ENCODE peak calls at places on chromosomes 4 and X, in four cellular contexts. J is fibroblast of lung; X is CD4-positive, CD25-positive, alpha-beta regulatory T cell; I is left ventricle myocardium inferior. A is an unnamed sample.
A peak's percentile ranks its signal among the peaks of the same experiment; 100 is the strongest.

GRCh38 chr4:176376032-176376614 is 56.4 kb downstream of the SPCS3 start:
- DNase-seq in J (peak; percentile 23), I (no peak), X (peak; percentile 7), A (no peak)

GRCh38 chr4:141659539-141659938 is 23.2 kb downstream of the IL15 start:
- DNase-seq in X (no peak), I (no peak), J (no peak), A (no peak)

GRCh38 chr4:160127211-160127610 is 1024.3 kb downstream of the RAPGEF2 start:
- DNase-seq in X (no peak), J (no peak), I (no peak), A (no peak)

GRCh38 chrX:129606918-129607317 is 47.8 kb downstream of the APLN start:
- DNase-seq in J (peak; percentile 16), I (no peak), X (peak; percentile 54), A (peak; percentile 35)

GRCh38 chr4:173413043-173413442 is 14.1 kb upstream of the SCRG1 start:
- DNase-seq in X (no peak), J (no peak), I (no peak), A (no peak)

GRCh38 chr4:138870739-138871633 is 144.6 kb upstream of the NOCT start:
- DNase-seq in I (peak; percentile 26), X (peak; percentile 54), J (peak; percentile 56), A (peak; percentile 56)

GRCh38 chrX:97616883-97617510 is 733.3 kb downstream of the RPA4 start:
- DNase-seq in J (peak; percentile 71), I (no peak), X (peak; percentile 6), A (no peak)

GRCh38 chr4:152605641-152606304 is 69.9 kb upstream of the FBXW7 start:
- DNase-seq in I (no peak), J (peak; percentile 80), X (no peak), A (no peak)

GRCh38 chr4:125420499-125420898 is 105.7 kb downstream of the FAT4 start:
- DNase-seq in X (no peak), I (no peak), J (peak; percentile 38), A (no peak)

GRCh38 chr4:39067451-39067850 is 5.4 kb downstream of the KLHL5 start:
- DNase-seq in J (peak; percentile 64), X (no peak), I (no peak), A (no peak)

GRCh38 chr4:6250235-6250983 is 19.2 kb upstream of the WFS1 start:
- DNase-seq in X (peak; percentile 76), J (peak; percentile 32), I (no peak), A (no peak)

GRCh38 chr4:100008048-100008447 is 58.0 kb upstream of the H2AZ1 start:
- DNase-seq in X (no peak), I (no peak), J (peak; percentile 70), A (no peak)

GRCh38 chr4:10051536-10052135 is 30.3 kb upstream of the SLC2A9 start:
- DNase-seq in I (no peak), X (no peak), J (no peak), A (no peak)

GRCh38 chr4:106046083-106046482 is 150.8 kb downstream of the NPNT start:
- DNase-seq in X (no peak), J (no peak), I (no peak), A (no peak)

GRCh38 chrX:72131317-72132294 is at the start of gene RTL5:
- DNase-seq in I (peak; percentile 84), X (peak; percentile 11), J (peak; percentile 89), A (peak; percentile 89)

GRCh38 chr4:151315212-151315886 is 10.1 kb downstream of the SH3D19 start:
- DNase-seq in J (peak; percentile 72), X (no peak), I (no peak), A (no peak)

GRCh38 chr4:54683616-54684346 is 26.0 kb downstream of the KIT start:
- DNase-seq in X (peak; percentile 43), J (no peak), I (no peak), A (no peak)

GRCh38 chr4:184994623-184995010 is 23.7 kb upstream of the HELT start:
- DNase-seq in I (no peak), X (no peak), J (no peak), A (no peak)

GRCh38 chr4:176238157-176238608 is 30.8 kb downstream of the ASB5 start:
- DNase-seq in X (no peak), J (peak; percentile 87), I (no peak), A (no peak)

GRCh38 chr4:99811850-99812249 is 4.8 kb upstream of the DAPP1 start:
- DNase-seq in I (no peak), X (peak; percentile 78), J (peak; percentile 3), A (no peak)

GRCh38 chrX:136055651-136056221 is 70.5 kb downstream of the SLC9A6 start:
- DNase-seq in J (peak; percentile 70), X (no peak), I (no peak), A (no peak)

GRCh38 chrX:1430451-1430850 is 22.3 kb downstream of the ASMTL start:
- DNase-seq in X (no peak), I (no peak), J (no peak), A (no peak)

GRCh38 chrX:78673256-78673655 is 14.1 kb upstream of the RTL3 start:
- DNase-seq in I (no peak), J (no peak), X (no peak), A (no peak)

GRCh38 chr4:13535708-13536361 is 8.5 kb downstream of the NKX3-2 start:
- DNase-seq in I (no peak), X (no peak), J (no peak), A (no peak)

GRCh38 chr4:48781968-48782367 is 1.9 kb upstream of the FRYL start:
- DNase-seq in I (no peak), X (peak; percentile 16), J (no peak), A (no peak)

GRCh38 chr4:75598390-75598789 is 31.9 kb downstream of the CDKL2 start:
- DNase-seq in J (peak; percentile 80), I (no peak), X (peak; percentile 58), A (no peak)

GRCh38 chr4:123653211-123653610 is 256.6 kb downstream of the SPRY1 start:
- DNase-seq in J (no peak), X (no peak), I (no peak), A (no peak)

GRCh38 chrX:106415276-106415895 is 196.4 kb upstream of the RADX start:
- DNase-seq in X (peak; percentile 27), I (no peak), J (peak; percentile 6), A (no peak)

DNA sequence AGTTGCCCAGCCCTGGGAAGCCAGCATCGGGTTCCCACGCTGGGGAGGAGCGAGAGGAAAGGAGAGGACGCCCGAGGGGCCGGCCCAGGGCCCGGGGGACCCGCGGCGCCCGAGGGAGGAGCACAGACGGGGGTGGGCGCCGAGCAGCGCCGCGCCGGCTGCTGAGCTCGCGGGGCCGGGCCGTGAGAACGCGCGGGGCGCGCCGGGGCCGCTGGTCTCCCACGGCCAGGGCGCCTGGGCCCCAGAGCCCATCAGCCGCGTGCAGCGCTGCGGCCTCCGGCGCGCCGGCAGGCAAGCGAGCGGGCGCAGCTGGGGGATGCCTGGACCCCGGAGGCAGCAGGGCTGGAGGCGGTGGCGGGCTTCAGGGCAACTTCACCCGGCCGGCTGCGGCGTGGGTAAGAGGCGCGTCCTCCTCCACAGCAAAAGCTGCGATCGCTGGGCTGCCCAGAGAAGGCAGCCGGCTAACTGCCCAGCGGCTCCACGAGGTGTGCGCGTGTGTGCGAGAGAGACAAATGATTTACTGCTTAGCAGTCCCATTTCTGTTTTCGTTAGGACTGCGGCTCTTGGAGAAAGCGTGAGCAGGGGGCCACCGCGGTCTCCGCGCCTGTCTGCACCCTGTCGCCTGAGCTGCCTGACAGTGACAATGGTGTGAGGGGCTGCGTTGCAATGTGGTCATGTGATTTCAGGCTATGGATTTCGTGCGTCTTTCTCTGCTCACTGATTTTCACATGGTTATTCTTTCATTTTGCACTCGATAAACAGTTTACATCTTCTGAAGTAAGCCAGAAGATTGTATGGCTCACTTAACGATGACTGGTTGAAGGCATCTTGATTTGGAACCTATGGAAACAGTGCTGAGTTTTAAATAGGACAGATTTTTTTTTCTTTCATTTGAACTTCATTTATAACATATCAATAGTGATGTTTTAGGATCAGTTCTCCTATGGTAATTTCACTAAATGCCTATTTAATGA is 1.2 kb downstream of the GUCY1A1 start:
- DNase-seq in I (peak; percentile 61), J (peak; percentile 39), X (peak; percentile 1), A (peak; percentile 71)
- H3K4me3 ChIP-seq in I (peak overlapping the region; percentile 85), J (peak overlapping the region; percentile 67), X (no peak overlapping the region), A (peak overlapping the region; percentile 72)

GRCh38 chrX:137548261-137548660 is 17.7 kb upstream of the ZIC3 start:
- DNase-seq in J (no peak), X (no peak), I (no peak), A (no peak)

GRCh38 chrX:137545711-137546651 is 19.9 kb upstream of the ZIC3 start:
- DNase-seq in X (no peak), J (no peak), I (no peak), A (no peak)

GRCh38 chrX:137549073-137549472 is 16.9 kb upstream of the ZIC3 start:
- DNase-seq in I (no peak), J (no peak), X (no peak), A (no peak)

GRCh38 chrX:137549846-137550534 is 15.9 kb upstream of the ZIC3 start:
- DNase-seq in I (no peak), J (no peak), X (no peak), A (no peak)

DNA sequence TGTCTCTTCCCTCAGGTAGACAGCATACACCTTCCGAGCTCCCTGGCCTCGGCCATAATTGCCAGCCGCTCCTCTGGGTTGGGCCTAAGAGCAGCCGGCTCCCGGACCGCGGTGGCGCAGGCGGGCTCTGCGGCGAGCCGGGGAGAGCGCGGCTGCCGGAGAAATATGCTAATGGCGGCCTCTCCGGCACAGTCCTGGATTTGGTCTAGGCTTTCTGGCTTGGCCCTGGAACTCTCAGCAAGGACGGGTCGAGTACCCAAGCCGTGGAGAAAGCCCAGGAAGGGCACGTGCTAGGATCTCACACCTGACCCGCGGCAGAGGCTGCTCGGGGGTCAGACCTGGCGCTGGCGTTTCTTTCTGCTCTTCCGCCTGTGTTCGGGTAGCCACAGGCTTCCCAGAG is 18.6 kb upstream of the ZIC3 start:
- DNase-seq in J (no peak), I (no peak), X (no peak), A (no peak)
- H3K27me3 ChIP-seq in J (no peaks in the 10 kb centered on the region), I (peaks cover 89% of the 10 kb centered on the region), X (peaks cover 2% of the 10 kb centered on the region), A (peaks cover 69% of the 10 kb centered on the region)

DNA sequence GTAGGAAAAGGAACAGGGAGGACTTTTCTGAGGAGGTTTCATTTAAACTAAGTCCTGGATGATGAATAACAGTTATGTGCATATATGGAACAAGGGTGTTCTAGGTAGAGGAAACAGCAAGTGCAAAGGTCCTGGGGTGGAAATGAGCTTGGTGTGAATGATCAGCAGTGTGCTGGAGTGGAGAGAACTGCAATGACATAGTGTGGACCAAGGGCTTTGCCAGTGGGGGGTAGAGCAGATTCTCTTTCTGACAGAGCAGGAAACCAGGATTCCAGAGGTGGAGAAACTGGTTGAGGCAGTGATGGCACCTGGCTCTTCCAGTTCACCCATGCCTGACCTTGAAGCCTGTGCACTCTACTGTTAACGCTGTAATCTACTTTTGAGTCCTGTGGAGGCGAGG is 1.7 kb downstream of the PPP1R3F start:
- DNase-seq in J (no peak), X (peak; percentile 56), I (no peak), A (no peak)
- H3K4me3 ChIP-seq in J (peak overlapping the region; percentile 65), X (peak overlapping the region; percentile 81), I (peak overlapping the region; percentile 82), A (no peak overlapping the region)

DNA sequence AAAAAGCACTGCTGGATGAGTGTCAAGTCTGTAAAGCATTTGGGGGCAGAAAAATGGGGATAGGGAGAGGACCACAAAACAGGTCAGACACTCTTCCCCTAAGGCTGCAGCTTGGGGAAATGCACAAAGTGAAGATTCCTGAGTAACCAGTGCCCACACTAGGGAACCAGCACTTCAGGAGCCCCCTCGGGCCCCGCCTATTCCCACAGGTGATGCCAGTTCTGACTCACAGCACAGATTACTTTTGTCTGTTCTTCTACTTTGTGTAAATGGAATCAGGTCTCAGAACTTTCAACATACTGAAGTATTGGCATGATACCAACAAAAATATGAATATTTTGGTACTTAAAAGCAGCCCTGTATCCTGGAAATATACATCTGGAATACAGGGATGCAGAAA is 112.5 kb downstream of the ADRA2C start:
- DNase-seq in J (no peak), I (no peak), X (no peak), A (no peak)
- H3K27me3 ChIP-seq in J (peaks cover 15% of the 10 kb centered on the region), I (peaks cover 96% of the 10 kb centered on the region), X (peaks cover 2% of the 10 kb centered on the region), A (peaks cover 84% of the 10 kb centered on the region)